ENCODE peak calls at places on chromosomes 7 and 10, in ten cellular contexts. One of them, this sample, is unnamed.

GRCh38 chr10:129707406-129708388 is 240.7 kb downstream of the MGMT start:
- DNase-seq in sciatic nerve: no peak
- DNase-seq in stimulated activated CD4-positive, alpha-beta T cell treated with anti-CD3 and anti-CD28 coated beads, Interleukin-2, amount 100 ng/mL, for 48 hours: no peak
- DNase-seq in nucleus accumbens: no peak
- DNase-seq in upper lobe of right lung: no peak
- DNase-seq in NCI-H82: no peak
- DNase-seq in activated gamma-delta T cell treated with Interleukin-2 at 50 U/mL for 16 hours: no peak
- DNase-seq in RPMI8226: no peak
- DNase-seq in foreskin keratinocyte: no peak
- DNase-seq in T follicular helper cell: no peak
- DNase-seq in this sample: no peak

GRCh38 chr10:117221156-117221711 is 19.7 kb upstream of the SLC18A2 start:
- DNase-seq in foreskin keratinocyte: peak; percentile 54
- DNase-seq in sciatic nerve: no peak
- DNase-seq in stimulated activated CD4-positive, alpha-beta T cell treated with anti-CD3 and anti-CD28 coated beads, Interleukin-2, amount 100 ng/mL, for 48 hours: no peak
- DNase-seq in activated gamma-delta T cell treated with Interleukin-2 at 50 U/mL for 16 hours: no peak
- DNase-seq in nucleus accumbens: no peak
- DNase-seq in RPMI8226: no peak
- DNase-seq in T follicular helper cell: no peak
- DNase-seq in NCI-H82: no peak
- DNase-seq in upper lobe of right lung: peak; percentile 12
- DNase-seq in this sample: peak; percentile 34

GRCh38 chr7:146635200-146636032 is 518.8 kb downstream of the CNTNAP2 start:
- DNase-seq in RPMI8226: no peak
- DNase-seq in upper lobe of right lung: no peak
- DNase-seq in nucleus accumbens: no peak
- DNase-seq in NCI-H82: peak; percentile 37
- DNase-seq in activated gamma-delta T cell treated with Interleukin-2 at 50 U/mL for 16 hours: no peak
- DNase-seq in sciatic nerve: no peak
- DNase-seq in T follicular helper cell: no peak
- DNase-seq in stimulated activated CD4-positive, alpha-beta T cell treated with anti-CD3 and anti-CD28 coated beads, Interleukin-2, amount 100 ng/mL, for 48 hours: no peak
- DNase-seq in foreskin keratinocyte: no peak
- DNase-seq in this sample: no peak

GRCh38 chr10:92240289-92241157 is 50.4 kb downstream of the CPEB3 start:
- DNase-seq in nucleus accumbens: peak; percentile 80
- DNase-seq in activated gamma-delta T cell treated with Interleukin-2 at 50 U/mL for 16 hours: peak; percentile 19
- DNase-seq in stimulated activated CD4-positive, alpha-beta T cell treated with anti-CD3 and anti-CD28 coated beads, Interleukin-2, amount 100 ng/mL, for 48 hours: no peak
- DNase-seq in upper lobe of right lung: no peak
- DNase-seq in RPMI8226: peak; percentile 87
- DNase-seq in NCI-H82: peak; percentile 74
- DNase-seq in sciatic nerve: peak; percentile 64
- DNase-seq in T follicular helper cell: peak; percentile 14
- DNase-seq in foreskin keratinocyte: peak; percentile 38
- DNase-seq in this sample: peak; percentile 81

GRCh38 chr10:128926693-128927092 is 540.3 kb upstream of the MGMT start:
- DNase-seq in foreskin keratinocyte: no peak
- DNase-seq in T follicular helper cell: no peak
- DNase-seq in upper lobe of right lung: no peak
- DNase-seq in stimulated activated CD4-positive, alpha-beta T cell treated with anti-CD3 and anti-CD28 coated beads, Interleukin-2, amount 100 ng/mL, for 48 hours: no peak
- DNase-seq in RPMI8226: no peak
- DNase-seq in activated gamma-delta T cell treated with Interleukin-2 at 50 U/mL for 16 hours: no peak
- DNase-seq in NCI-H82: no peak
- DNase-seq in sciatic nerve: peak; percentile 75
- DNase-seq in nucleus accumbens: no peak
- DNase-seq in this sample: no peak

GRCh38 chr7:92461027-92462003 is 14.0 kb downstream of the GATAD1 start:
- DNase-seq in sciatic nerve: no peak
- DNase-seq in upper lobe of right lung: no peak
- DNase-seq in stimulated activated CD4-positive, alpha-beta T cell treated with anti-CD3 and anti-CD28 coated beads, Interleukin-2, amount 100 ng/mL, for 48 hours: peak; percentile 11
- DNase-seq in foreskin keratinocyte: no peak
- DNase-seq in T follicular helper cell: no peak
- DNase-seq in RPMI8226: peak; percentile 57
- DNase-seq in NCI-H82: peak; percentile 68
- DNase-seq in activated gamma-delta T cell treated with Interleukin-2 at 50 U/mL for 16 hours: no peak
- DNase-seq in nucleus accumbens: peak; percentile 31
- DNase-seq in this sample: no peak

GRCh38 chr10:65861249-65861648 is 1064.6 kb upstream of the LRRTM3 start:
- DNase-seq in stimulated activated CD4-positive, alpha-beta T cell treated with anti-CD3 and anti-CD28 coated beads, Interleukin-2, amount 100 ng/mL, for 48 hours: no peak
- DNase-seq in upper lobe of right lung: no peak
- DNase-seq in T follicular helper cell: no peak
- DNase-seq in nucleus accumbens: no peak
- DNase-seq in sciatic nerve: no peak
- DNase-seq in activated gamma-delta T cell treated with Interleukin-2 at 50 U/mL for 16 hours: no peak
- DNase-seq in NCI-H82: no peak
- DNase-seq in foreskin keratinocyte: peak; percentile 54
- DNase-seq in RPMI8226: no peak
- DNase-seq in this sample: no peak

GRCh38 chr7:158680754-158681153 is 23.9 kb downstream of the NCAPG2 start:
- DNase-seq in activated gamma-delta T cell treated with Interleukin-2 at 50 U/mL for 16 hours: no peak
- DNase-seq in RPMI8226: no peak
- DNase-seq in NCI-H82: no peak
- DNase-seq in upper lobe of right lung: no peak
- DNase-seq in T follicular helper cell: no peak
- DNase-seq in stimulated activated CD4-positive, alpha-beta T cell treated with anti-CD3 and anti-CD28 coated beads, Interleukin-2, amount 100 ng/mL, for 48 hours: no peak
- DNase-seq in foreskin keratinocyte: no peak
- DNase-seq in nucleus accumbens: no peak
- DNase-seq in sciatic nerve: no peak
- DNase-seq in this sample: no peak

GRCh38 chr7:70092314-70093303 is 494.3 kb downstream of the AUTS2 start:
- DNase-seq in activated gamma-delta T cell treated with Interleukin-2 at 50 U/mL for 16 hours: no peak
- DNase-seq in NCI-H82: peak; percentile 76
- DNase-seq in sciatic nerve: peak; percentile 66
- DNase-seq in RPMI8226: no peak
- DNase-seq in T follicular helper cell: no peak
- DNase-seq in stimulated activated CD4-positive, alpha-beta T cell treated with anti-CD3 and anti-CD28 coated beads, Interleukin-2, amount 100 ng/mL, for 48 hours: no peak
- DNase-seq in nucleus accumbens: peak; percentile 44
- DNase-seq in upper lobe of right lung: no peak
- DNase-seq in foreskin keratinocyte: no peak
- DNase-seq in this sample: no peak

GRCh38 chr10:8416755-8417154 is 362.3 kb downstream of the GATA3 start:
- DNase-seq in T follicular helper cell: no peak
- DNase-seq in foreskin keratinocyte: no peak
- DNase-seq in upper lobe of right lung: no peak
- DNase-seq in activated gamma-delta T cell treated with Interleukin-2 at 50 U/mL for 16 hours: peak; percentile 23
- DNase-seq in nucleus accumbens: no peak
- DNase-seq in RPMI8226: no peak
- DNase-seq in stimulated activated CD4-positive, alpha-beta T cell treated with anti-CD3 and anti-CD28 coated beads, Interleukin-2, amount 100 ng/mL, for 48 hours: no peak
- DNase-seq in sciatic nerve: no peak
- DNase-seq in NCI-H82: no peak
- DNase-seq in this sample: no peak

GRCh38 chr7:40721344-40721949 is 586.6 kb downstream of the SUGCT start:
- DNase-seq in activated gamma-delta T cell treated with Interleukin-2 at 50 U/mL for 16 hours: no peak
- DNase-seq in stimulated activated CD4-positive, alpha-beta T cell treated with anti-CD3 and anti-CD28 coated beads, Interleukin-2, amount 100 ng/mL, for 48 hours: no peak
- DNase-seq in foreskin keratinocyte: no peak
- DNase-seq in NCI-H82: no peak
- DNase-seq in nucleus accumbens: no peak
- DNase-seq in upper lobe of right lung: no peak
- DNase-seq in T follicular helper cell: no peak
- DNase-seq in RPMI8226: no peak
- DNase-seq in sciatic nerve: no peak
- DNase-seq in this sample: no peak

GRCh38 chr10:132192991-132193670 is 6.4 kb downstream of the DPYSL4 start:
- DNase-seq in sciatic nerve: no peak
- DNase-seq in T follicular helper cell: no peak
- DNase-seq in foreskin keratinocyte: no peak
- DNase-seq in activated gamma-delta T cell treated with Interleukin-2 at 50 U/mL for 16 hours: no peak
- DNase-seq in NCI-H82: no peak
- DNase-seq in stimulated activated CD4-positive, alpha-beta T cell treated with anti-CD3 and anti-CD28 coated beads, Interleukin-2, amount 100 ng/mL, for 48 hours: no peak
- DNase-seq in RPMI8226: peak; percentile 83
- DNase-seq in upper lobe of right lung: no peak
- DNase-seq in nucleus accumbens: peak; percentile 41
- DNase-seq in this sample: no peak

GRCh38 chr7:122626785-122627184 is 72.1 kb downstream of the RNF133 start:
- DNase-seq in upper lobe of right lung: no peak
- DNase-seq in sciatic nerve: no peak
- DNase-seq in activated gamma-delta T cell treated with Interleukin-2 at 50 U/mL for 16 hours: no peak
- DNase-seq in T follicular helper cell: no peak
- DNase-seq in foreskin keratinocyte: no peak
- DNase-seq in stimulated activated CD4-positive, alpha-beta T cell treated with anti-CD3 and anti-CD28 coated beads, Interleukin-2, amount 100 ng/mL, for 48 hours: no peak
- DNase-seq in NCI-H82: no peak
- DNase-seq in nucleus accumbens: no peak
- DNase-seq in RPMI8226: no peak
- DNase-seq in this sample: no peak

This sample was measured in sigmoid colon.